ENCODE peak calls at places on chromosomes 4 and X, in nine cellular contexts. S, G, X, O, N, T, J, F and I are unnamed samples.
A peak's percentile ranks its signal among the peaks of the same experiment; 100 is the strongest.

GRCh38 chrX:14056201-14056600 is 26.5 kb upstream of the GEMIN8 start:
- DNase-seq in S (no peak), T (no peak), O (no peak), G (no peak), X (no peak), N (no peak), F (peak; percentile 55), J (no peak), I (no peak)

GRCh38 chr4:56674984-56675383 is 6.1 kb downstream of the HOPX start:
- DNase-seq in X (no peak), F (peak; percentile 88), O (no peak), J (no peak), S (no peak), T (no peak), N (peak; percentile 77), G (no peak), I (no peak)

GRCh38 chr4:83083925-83084475 is 30.5 kb downstream of the PLAC8 start:
- DNase-seq in X (peak; percentile 63), N (no peak), S (no peak), T (peak; percentile 64), G (no peak), J (no peak), F (no peak), O (no peak), I (no peak)

GRCh38 chrX:107118322-107119147 is at the start of gene RBM41:
- DNase-seq in N (peak; percentile 70), O (peak; percentile 15), S (peak; percentile 15), G (peak; percentile 17), X (peak; percentile 60), T (peak; percentile 86), J (peak; percentile 30), F (peak; percentile 84), I (no peak)

GRCh38 chr4:108116423-108117168 is 52.1 kb downstream of the LEF1 start:
- DNase-seq in G (no peak), N (no peak), J (no peak), T (no peak), F (no peak), S (no peak), O (no peak), X (peak; percentile 60), I (no peak)

GRCh38 chrX:116198810-116199209 is 28.3 kb downstream of the AGTR2 start:
- DNase-seq in J (no peak), S (no peak), N (no peak), G (no peak), X (no peak), F (no peak), T (no peak), O (no peak), I (no peak)

GRCh38 chr4:84855774-84856173 is 110.7 kb downstream of the WDFY3 start:
- DNase-seq in T (no peak), S (no peak), J (no peak), X (no peak), G (no peak), O (no peak), N (no peak), F (peak; percentile 44), I (no peak)

GRCh38 chr4:78129383-78130108 is 72.4 kb downstream of the FRAS1 start:
- DNase-seq in F (no peak), T (no peak), O (no peak), X (peak; percentile 49), S (no peak), N (no peak), J (no peak), G (no peak), I (no peak)

GRCh38 chr4:122845066-122845465 is 18.4 kb downstream of the FGF2 start:
- DNase-seq in G (no peak), F (peak; percentile 23), X (no peak), S (no peak), T (no peak), J (no peak), N (no peak), O (no peak), I (no peak)

GRCh38 chrX:156005144-156005543 is 7.6 kb downstream of the IL9R start:
- DNase-seq in S (no peak), G (no peak), O (no peak), X (no peak), T (no peak), J (no peak), F (no peak), N (no peak), I (no peak)

GRCh38 chrX:97167333-97167732 is 283.6 kb downstream of the RPA4 start:
- DNase-seq in F (no peak), T (no peak), S (no peak), N (no peak), X (no peak), O (no peak), J (no peak), G (no peak), I (no peak)

GRCh38 chrX:31269914-31270313 is 198.1 kb upstream of the FTHL17 start:
- DNase-seq in X (no peak), N (no peak), T (no peak), S (no peak), F (no peak), J (no peak), O (no peak), G (no peak), I (no peak)

GRCh38 chr4:164210377-164210776 is 543.6 kb upstream of the SMIM31 start:
- DNase-seq in G (no peak), J (no peak), T (no peak), N (no peak), S (no peak), F (no peak), O (no peak), X (no peak), I (no peak)

GRCh38 chrX:130109429-130110378 is 593 bp downstream of the ELF4 start:
- DNase-seq in F (no peak), T (peak; percentile 48), J (no peak), G (no peak), X (no peak), S (no peak), O (no peak), N (no peak), I (no peak)

GRCh38 chrX:118795528-118795927 is 28.1 kb upstream of the ZCCHC12 start:
- DNase-seq in X (no peak), S (no peak), F (no peak), G (no peak), N (no peak), J (no peak), T (no peak), O (no peak), I (no peak)

GRCh38 chr4:185847352-185848078 is 35.5 kb upstream of the SORBS2 start:
- DNase-seq in T (no peak), F (peak; percentile 34), S (no peak), X (no peak), O (no peak), G (no peak), J (peak; percentile 77), N (peak; percentile 86), I (no peak)

GRCh38 chr4:176302283-176303275 is 17.2 kb upstream of the SPCS3 start:
- DNase-seq in N (peak; percentile 78), S (no peak), O (no peak), G (no peak), T (no peak), F (peak; percentile 71), J (peak; percentile 29), X (no peak), I (peak; percentile 50)

GRCh38 chr4:186676531-186677158 is 47.0 kb downstream of the FAT1 start:
- DNase-seq in F (peak; percentile 86), X (no peak), S (no peak), T (no peak), J (peak; percentile 19), G (no peak), O (no peak), N (peak; percentile 90), I (peak; percentile 86)

GRCh38 chr4:108044951-108045686 is 55.4 kb downstream of the HADH start:
- DNase-seq in O (no peak), J (no peak), S (no peak), G (no peak), N (no peak), T (no peak), F (no peak), X (no peak), I (no peak)

GRCh38 chr4:40205259-40206198 is 8.7 kb downstream of the RHOH start:
- DNase-seq in G (no peak), S (no peak), F (no peak), T (no peak), N (no peak), J (no peak), O (no peak), X (peak; percentile 99), I (no peak)

GRCh38 chr4:41524446-41524845 is 13.5 kb upstream of the LIMCH1 start:
- DNase-seq in T (no peak), F (no peak), G (no peak), J (no peak), O (no peak), S (no peak), N (no peak), X (no peak), I (no peak)

GRCh38 chr4:74919783-74920182 is 13.1 kb upstream of the PARM1 start:
- DNase-seq in X (no peak), G (no peak), F (no peak), J (no peak), S (no peak), T (no peak), O (no peak), N (no peak), I (no peak)

GRCh38 chrX:51955200-51955599 is 61.8 kb downstream of the MAGED1 start:
- DNase-seq in F (peak; percentile 0), T (no peak), S (no peak), J (no peak), O (no peak), X (no peak), N (peak; percentile 2), G (no peak), I (no peak)